ENCODE peak calls at places on chromosome 14, in eight cellular contexts. G, R, W, B, U, P, Q and X are unnamed samples.

GRCh38 chr14:67359319-67359774 is 257 bp downstream of the ATP6V1D start:
- DNase-seq in B (peak; percentile 71), Q (peak; percentile 78), R (no peak), G (no peak), W (peak; percentile 7), U (no peak), P (peak; percentile 64), X (peak; percentile 78)

GRCh38 chr14:54567224-54567633 is 301 bp downstream of the SAMD4A start:
- DNase-seq in U (peak; percentile 47), R (peak; percentile 44), W (peak; percentile 14), G (peak; percentile 35), Q (peak; percentile 53), B (peak; percentile 24), P (no peak), X (no peak)

GRCh38 chr14:77421241-77421640 is 2.1 kb downstream of the NOXRED1 start:
- DNase-seq in Q (peak; percentile 50), U (no peak), R (no peak), G (no peak), W (no peak), B (no peak), P (peak; percentile 39), X (no peak)

GRCh38 chr14:65211341-65211987 is 109.1 kb upstream of the MAX start:
- DNase-seq in R (no peak), B (peak; percentile 46), W (no peak), P (peak; percentile 68), G (peak; percentile 25), Q (peak; percentile 74), U (no peak), X (peak; percentile 29)

GRCh38 chr14:63650336-63650952 is 8.8 kb upstream of the WDR89 start:
- DNase-seq in Q (no peak), B (no peak), R (no peak), P (peak; percentile 34), U (no peak), G (no peak), W (no peak), X (no peak)

GRCh38 chr14:92846162-92846897 is 52.2 kb downstream of the GOLGA5 start:
- DNase-seq in G (peak; percentile 9), B (peak; percentile 54), U (peak; percentile 90), W (no peak), P (peak; percentile 62), Q (peak; percentile 64), R (no peak), X (peak; percentile 13)

GRCh38 chr14:65170318-65170717 is 68.0 kb upstream of the MAX start:
- DNase-seq in W (no peak), U (no peak), B (no peak), R (no peak), G (no peak), Q (no peak), P (no peak), X (no peak)

GRCh38 chr14:35470775-35471174 is 63.2 kb upstream of the INSM2 start:
- DNase-seq in P (peak; percentile 3), Q (peak; percentile 11), R (no peak), W (no peak), U (peak; percentile 46), G (no peak), B (peak; percentile 14), X (no peak)

GRCh38 chr14:75539562-75540478 is 17.6 kb downstream of the BATF start:
- DNase-seq in G (no peak), Q (no peak), W (no peak), U (no peak), R (no peak), B (no peak), P (no peak), X (peak; percentile 47)

GRCh38 chr14:68853749-68854148 is 60.9 kb upstream of the ZFP36L1 start:
- DNase-seq in B (no peak), Q (no peak), W (no peak), R (no peak), U (no peak), P (no peak), G (no peak), X (peak; percentile 83)

GRCh38 chr14:59281613-59282012 is 93.1 kb downstream of the DAAM1 start:
- DNase-seq in Q (peak; percentile 71), R (no peak), U (no peak), B (peak; percentile 78), P (peak; percentile 87), G (no peak), W (no peak), X (peak; percentile 45)

GRCh38 chr14:88562831-88563686 is at the start of gene ZC3H14:
- DNase-seq in B (peak; percentile 87), P (peak; percentile 80), G (peak; percentile 91), U (peak; percentile 88), R (peak; percentile 88), Q (peak; percentile 89), W (peak; percentile 89), X (peak; percentile 89)

GRCh38 chr14:22886500-22887259 is 3.7 kb downstream of the REM2 start:
- DNase-seq in Q (peak; percentile 78), P (peak; percentile 59), R (no peak), W (peak; percentile 71), G (peak; percentile 73), B (peak; percentile 77), U (peak; percentile 67), X (peak; percentile 74)

GRCh38 chr14:65993996-65994395 is 492.2 kb upstream of the CCDC196 start:
- DNase-seq in R (no peak), B (no peak), W (no peak), G (no peak), P (no peak), U (no peak), Q (no peak), X (no peak)

GRCh38 chr14:89681086-89682018 is 264.3 kb upstream of the FOXN3 start:
- DNase-seq in W (no peak), G (no peak), U (no peak), B (no peak), R (no peak), Q (no peak), P (no peak), X (no peak)

GRCh38 chr14:75141967-75142366 is 15.1 kb upstream of the NEK9 start:
- DNase-seq in Q (peak; percentile 35), R (no peak), B (no peak), U (no peak), G (peak; percentile 55), P (peak; percentile 53), W (no peak), X (peak; percentile 19)

GRCh38 chr14:91297081-91297711 is 52.7 kb upstream of the GPR68 start:
- DNase-seq in P (no peak), U (no peak), Q (no peak), W (no peak), R (no peak), G (no peak), B (no peak), X (no peak)

GRCh38 chr14:100012478-100012925 is 52.7 kb upstream of the EVL start:
- DNase-seq in R (no peak), U (peak; percentile 63), Q (no peak), W (no peak), G (no peak), P (peak; percentile 82), B (no peak), X (no peak)

GRCh38 chr14:70152704-70153103 is 36.0 kb downstream of the SLC8A3 start:
- DNase-seq in Q (no peak), W (no peak), G (no peak), B (no peak), P (no peak), R (peak; percentile 1), U (no peak), X (no peak)

GRCh38 chr14:104473649-104474574 is 105.7 kb upstream of the C14orf180 start:
- DNase-seq in P (no peak), G (no peak), W (no peak), B (no peak), U (no peak), R (no peak), Q (no peak), X (no peak)

GRCh38 chr14:56715938-56716337 is 94.3 kb downstream of the OTX2 start:
- DNase-seq in P (no peak), R (no peak), G (no peak), Q (no peak), U (no peak), W (no peak), B (no peak), X (no peak)

GRCh38 chr14:61281186-61281676 is at the start of gene TMEM30B:
- DNase-seq in R (peak; percentile 12), B (peak; percentile 94), Q (no peak), U (no peak), P (no peak), G (no peak), W (no peak), X (peak; percentile 89)

GRCh38 chr14:61542848-61543790 is 152.2 kb upstream of the HIF1A start:
- DNase-seq in Q (no peak), U (no peak), P (peak; percentile 50), B (no peak), W (no peak), G (no peak), R (no peak), X (no peak)

GRCh38 chr14:36281309-36281708 is 39.1 kb downstream of the MBIP start:
- DNase-seq in Q (peak; percentile 3), W (no peak), P (no peak), R (no peak), U (peak; percentile 3), B (no peak), G (no peak), X (no peak)

GRCh38 chr14:73823339-73823885 is 28.2 kb upstream of the PTGR2 start:
- DNase-seq in P (no peak), B (no peak), R (no peak), Q (no peak), U (peak; percentile 35), G (no peak), W (no peak), X (no peak)

GRCh38 chr14:88346048-88346639 is 23.1 kb upstream of the KCNK10 start:
- DNase-seq in G (peak; percentile 18), R (no peak), U (no peak), Q (peak; percentile 25), P (no peak), B (no peak), W (no peak), X (no peak)